ENCODE peak calls at places on chromosomes 6 and 20, in four cellular contexts. E is WTC11, H is K562, R is HepG2. B is an unnamed sample.

GRCh38 chr6:24547243-24547642 is 52.5 kb downstream of the ALDH5A1 start:
- DNase-seq in R (peak), E (peak), H (peak), B (peak)

GRCh38 chr6:42532038-42532669 is 31.7 kb upstream of the UBR2 start:
- DNase-seq in H (peak), R (peak), E (no peak), B (peak)

GRCh38 chr20:64236137-64237088 is 19.1 kb upstream of the PCMTD2 start:
- DNase-seq in R (peak), H (no peak), E (no peak), B (no peak)

GRCh38 chr6:117469356-117469755 is 13.1 kb upstream of the DCBLD1 start:
- DNase-seq in E (no peak), H (no peak), R (no peak), B (no peak)

GRCh38 chr6:42746452-42747400 is 823 bp upstream of the TBCC start:
- DNase-seq in E (peak), R (peak), H (peak), B (peak)

GRCh38 chr6:9623985-9624384 is 790.9 kb downstream of the TFAP2A start:
- DNase-seq in H (no peak), E (no peak), R (no peak), B (no peak)

GRCh38 chr6:34696189-34696738 is 303 bp downstream of the ILRUN start:
- DNase-seq in E (no peak), R (no peak), H (peak), B (no peak)

GRCh38 chr6:169250660-169251059 is 3.0 kb downstream of the THBS2 start:
- DNase-seq in R (no peak), H (no peak), E (peak), B (no peak)

GRCh38 chr20:63498950-63499332 is at the start of gene EEF1A2:
- DNase-seq in E (no peak), H (peak), R (no peak), B (peak)

GRCh38 chr6:24522090-24522820 is 27.5 kb downstream of the ALDH5A1 start:
- DNase-seq in E (no peak), H (peak), R (no peak), B (no peak)

GRCh38 chr6:167974644-167975344 is 22.7 kb upstream of the KIF25 start:
- DNase-seq in H (no peak), E (no peak), R (no peak), B (no peak)

GRCh38 chr6:35477551-35478179 is 9.5 kb downstream of the RPL10A start:
- DNase-seq in H (no peak), R (no peak), E (no peak), B (no peak)

GRCh38 chr20:38222231-38222922 is 38.2 kb downstream of the KIAA1755 start:
- DNase-seq in H (peak), E (peak), R (peak), B (peak)

GRCh38 chr20:33674294-33675126 is at the start of gene NECAB3:
- DNase-seq in H (peak), R (peak), E (peak), B (peak)

GRCh38 chr20:1274485-1275313 is 8.6 kb downstream of the SNPH start:
- DNase-seq in H (no peak), R (no peak), E (no peak), B (no peak)

GRCh38 chr6:46376562-46376969 is 114.7 kb downstream of the RCAN2 start:
- DNase-seq in E (no peak), R (no peak), H (peak), B (no peak)

GRCh38 chr20:31839782-31840487 is 5.5 kb downstream of the FOXS1 start:
- DNase-seq in E (no peak), R (no peak), H (no peak), B (no peak)

GRCh38 chr6:76532647-76533046 is 460.2 kb upstream of the IMPG1 start:
- DNase-seq in R (no peak), E (no peak), H (no peak), B (no peak)

GRCh38 chr6:148678682-148679081 is 68.1 kb upstream of the UST start:
- DNase-seq in H (no peak), E (no peak), R (no peak), B (no peak)

GRCh38 chr6:39508513-39508912 is 186.0 kb upstream of the KCNK16 start:
- DNase-seq in E (peak), H (no peak), R (no peak), B (no peak)

GRCh38 chr6:51292659-51293058 is 474.0 kb downstream of the TFAP2B start:
- DNase-seq in E (no peak), R (no peak), H (no peak), B (no peak)

GRCh38 chr6:20370801-20371200 is 30.9 kb upstream of the E2F3 start:
- DNase-seq in H (no peak), R (no peak), E (no peak), B (no peak)

GRCh38 chr6:138719744-138720143 is 53.8 kb upstream of the CCDC28A start:
- DNase-seq in E (no peak), R (no peak), H (no peak), B (no peak)

GRCh38 chr20:26208296-26209091 is 511.8 kb upstream of the ZNF337 start:
- DNase-seq in H (no peak), E (peak), R (no peak), B (peak)
- TF ChIP-seq SP1 in H (no peak), E (no peak), R (no peak), B (no peak)

DNA sequence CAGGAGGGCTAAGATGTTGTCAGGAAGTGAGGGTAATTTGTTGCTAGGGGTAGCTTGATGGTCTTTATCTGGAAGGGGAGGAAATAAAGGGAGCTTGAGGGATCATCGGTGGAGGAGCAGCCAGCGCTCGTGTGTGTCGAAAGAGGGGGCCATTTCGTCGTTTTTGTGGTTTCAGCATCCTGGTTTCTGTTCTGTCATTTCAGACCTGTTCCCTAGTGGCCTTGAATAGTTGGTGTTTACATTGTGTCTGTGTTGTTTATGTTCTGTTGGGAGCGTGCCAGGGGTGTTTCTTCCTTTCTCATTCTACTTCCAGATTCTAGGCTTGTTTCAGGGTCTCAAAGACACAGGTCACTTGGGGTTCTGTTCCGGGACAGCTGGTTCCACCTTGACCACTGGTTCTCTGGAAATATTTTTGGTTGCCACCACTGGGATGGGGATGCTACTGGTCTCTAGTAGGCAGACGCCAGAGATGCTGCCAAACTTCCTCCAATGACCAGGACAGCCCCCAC is 113.9 kb upstream of the NAA20 start:
- DNase-seq in H (peak), R (peak), E (no peak), B (no peak)
- TF ChIP-seq ELF4 in H (no peak), R (no peak), E (no peak), B (no peak)

GRCh38 chr6:136923116-136923953 is 1.2 kb downstream of the SLC35D3 start:
- DNase-seq in R (no peak), H (no peak), E (peak), B (no peak)

GRCh38 chr6:136920858-136921520 is 1.1 kb upstream of the SLC35D3 start:
- DNase-seq in E (peak), H (no peak), R (no peak), B (no peak)

GRCh38 chr6:136922680-136922996 is 537 bp downstream of the SLC35D3 start:
- DNase-seq in R (no peak), H (no peak), E (no peak), B (no peak)

GRCh38 chr6:136921521-136921935 is 573 bp upstream of the SLC35D3 start:
- DNase-seq in R (no peak), E (peak), H (no peak), B (peak)

DNA sequence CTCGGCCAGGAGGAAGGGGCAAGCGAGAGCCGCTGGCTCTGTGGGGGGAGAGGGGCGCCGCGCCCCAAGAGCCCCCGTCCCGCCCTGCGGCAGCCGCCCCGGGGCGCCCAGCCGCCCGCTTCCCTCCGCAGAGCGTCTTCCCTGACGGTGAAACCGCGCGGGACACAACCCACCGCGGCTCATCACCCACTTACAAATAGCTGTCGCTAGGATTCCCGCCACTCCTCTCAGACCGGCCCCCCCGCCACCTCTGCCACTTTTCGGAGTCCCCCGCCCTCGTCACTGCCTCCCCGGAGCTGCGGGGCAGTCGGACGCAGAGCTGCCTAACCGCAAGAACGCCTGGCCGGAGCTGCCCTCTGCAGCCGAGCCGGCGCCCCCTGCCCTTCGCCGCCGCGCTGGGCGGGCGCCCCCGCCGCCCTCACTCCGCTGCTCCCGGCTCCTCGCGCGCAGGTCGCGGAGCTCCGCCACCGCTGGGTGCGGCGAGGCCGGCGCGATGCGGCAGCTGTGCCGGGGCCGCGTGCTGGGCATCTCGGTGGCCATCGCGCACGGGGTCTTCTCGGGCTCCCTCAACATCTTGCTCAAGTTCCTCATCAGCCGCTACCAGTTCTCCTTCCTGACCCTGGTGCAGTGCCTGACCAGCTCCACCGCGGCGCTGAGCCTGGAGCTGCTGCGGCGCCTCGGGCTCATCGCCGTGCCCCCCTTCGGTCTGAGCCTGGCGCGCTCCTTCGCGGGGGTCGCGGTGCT is at the start of gene SLC35D3:
- DNase-seq in E (peak), R (no peak), H (no peak), B (no peak)
- TF ChIP-seq SP1 in E (peak), R (no peak), H (no peak), B (no peak)

GRCh38 chr6:145044606-145045275 is 690.6 kb downstream of the EPM2A start:
- DNase-seq in R (no peak), H (no peak), E (no peak), B (no peak)
- TF ChIP-seq ELF4 in R (no peak), H (no peak), E (no peak), B (no peak)